ENCODE peak calls at places on chromosomes 4 and X, in six cellular contexts. One of them, this sample, is unnamed.

GRCh38 chr4:44988011-44988410 is 261.7 kb upstream of the GNPDA2 start:
- DNase-seq in kidney: no peak
- DNase-seq in AG04450: no peak
- DNase-seq in CD4-positive, alpha-beta T cell: no peak
- DNase-seq in activated naive CD4-positive, alpha-beta T cell: no peak
- DNase-seq in activated T-helper 1 cell treated with anti-CD3 and anti-CD28 coated beads, Interleukin-2, amount 50 U/mL, for 16 hours: no peak
- DNase-seq in this sample: no peak

GRCh38 chrX:2401201-2401589 is 99.6 kb downstream of the DHRSX start:
- DNase-seq in activated naive CD4-positive, alpha-beta T cell: no peak
- DNase-seq in CD4-positive, alpha-beta T cell: no peak
- DNase-seq in AG04450: no peak
- DNase-seq in activated T-helper 1 cell treated with anti-CD3 and anti-CD28 coated beads, Interleukin-2, amount 50 U/mL, for 16 hours: no peak
- DNase-seq in kidney: no peak
- DNase-seq in this sample: no peak

GRCh38 chrX:2334237-2334636 is 166.5 kb downstream of the DHRSX start:
- DNase-seq in AG04450: no peak
- DNase-seq in CD4-positive, alpha-beta T cell: no peak
- DNase-seq in activated T-helper 1 cell treated with anti-CD3 and anti-CD28 coated beads, Interleukin-2, amount 50 U/mL, for 16 hours: no peak
- DNase-seq in kidney: no peak
- DNase-seq in activated naive CD4-positive, alpha-beta T cell: no peak
- DNase-seq in this sample: no peak

GRCh38 chr4:141121768-141122415 is 11.4 kb downstream of the RNF150 start:
- DNase-seq in activated naive CD4-positive, alpha-beta T cell: no peak
- DNase-seq in kidney: no peak
- DNase-seq in AG04450: no peak
- DNase-seq in activated T-helper 1 cell treated with anti-CD3 and anti-CD28 coated beads, Interleukin-2, amount 50 U/mL, for 16 hours: no peak
- DNase-seq in CD4-positive, alpha-beta T cell: no peak
- DNase-seq in this sample: no peak

GRCh38 chrX:18994713-18995112 is 10.8 kb upstream of the PHKA2 start:
- DNase-seq in CD4-positive, alpha-beta T cell: no peak
- DNase-seq in activated T-helper 1 cell treated with anti-CD3 and anti-CD28 coated beads, Interleukin-2, amount 50 U/mL, for 16 hours: no peak
- DNase-seq in AG04450: peak
- DNase-seq in activated naive CD4-positive, alpha-beta T cell: no peak
- DNase-seq in kidney: no peak
- DNase-seq in this sample: no peak

GRCh38 chr4:8616831-8617230 is 24.3 kb downstream of the CPZ start:
- DNase-seq in activated T-helper 1 cell treated with anti-CD3 and anti-CD28 coated beads, Interleukin-2, amount 50 U/mL, for 16 hours: no peak
- DNase-seq in activated naive CD4-positive, alpha-beta T cell: no peak
- DNase-seq in CD4-positive, alpha-beta T cell: no peak
- DNase-seq in AG04450: no peak
- DNase-seq in kidney: peak
- DNase-seq in this sample: no peak

GRCh38 chrX:26411045-26411444 is 195.1 kb downstream of the MAGEB5 start:
- DNase-seq in CD4-positive, alpha-beta T cell: no peak
- DNase-seq in activated naive CD4-positive, alpha-beta T cell: no peak
- DNase-seq in kidney: no peak
- DNase-seq in activated T-helper 1 cell treated with anti-CD3 and anti-CD28 coated beads, Interleukin-2, amount 50 U/mL, for 16 hours: no peak
- DNase-seq in AG04450: no peak
- DNase-seq in this sample: no peak

GRCh38 chrX:24391362-24391761 is 30.9 kb downstream of the SUPT20HL1 start:
- DNase-seq in CD4-positive, alpha-beta T cell: no peak
- DNase-seq in kidney: no peak
- DNase-seq in AG04450: no peak
- DNase-seq in activated T-helper 1 cell treated with anti-CD3 and anti-CD28 coated beads, Interleukin-2, amount 50 U/mL, for 16 hours: no peak
- DNase-seq in activated naive CD4-positive, alpha-beta T cell: no peak
- DNase-seq in this sample: no peak

GRCh38 chr4:141002323-141002805 is 130.9 kb downstream of the RNF150 start:
- DNase-seq in activated T-helper 1 cell treated with anti-CD3 and anti-CD28 coated beads, Interleukin-2, amount 50 U/mL, for 16 hours: no peak
- DNase-seq in AG04450: peak
- DNase-seq in activated naive CD4-positive, alpha-beta T cell: no peak
- DNase-seq in CD4-positive, alpha-beta T cell: no peak
- DNase-seq in kidney: no peak
- DNase-seq in this sample: no peak

GRCh38 chr4:21806991-21807390 is 141.6 kb downstream of the KCNIP4 start:
- DNase-seq in CD4-positive, alpha-beta T cell: no peak
- DNase-seq in activated T-helper 1 cell treated with anti-CD3 and anti-CD28 coated beads, Interleukin-2, amount 50 U/mL, for 16 hours: no peak
- DNase-seq in activated naive CD4-positive, alpha-beta T cell: no peak
- DNase-seq in AG04450: no peak
- DNase-seq in kidney: no peak
- DNase-seq in this sample: no peak

GRCh38 chr4:911221-911751 is 20.8 kb downstream of the GAK start:
- DNase-seq in activated naive CD4-positive, alpha-beta T cell: no peak
- DNase-seq in kidney: peak
- DNase-seq in CD4-positive, alpha-beta T cell: no peak
- DNase-seq in AG04450: no peak
- DNase-seq in activated T-helper 1 cell treated with anti-CD3 and anti-CD28 coated beads, Interleukin-2, amount 50 U/mL, for 16 hours: no peak
- DNase-seq in this sample: no peak

This sample was measured in activated T-cell treated with anti-CD3 and anti-CD28 coated beads for 4 hours.